ENCODE peak calls at places on chromosome 19, in six cellular contexts. N, O, M, H, D and B are unnamed samples.
A peak's percentile ranks its signal among the peaks of the same experiment; 100 is the strongest.

GRCh38 chr19:13091400-13092161 is 11.1 kb downstream of the LYL1 start:
- DNase-seq in N (peak; percentile 38), M (no peak), H (peak; percentile 70), O (no peak), D (peak; percentile 77), B (peak; percentile 87)

GRCh38 chr19:57648336-57649003 is 15.5 kb downstream of the ZNF211 start:
- DNase-seq in D (no peak), O (no peak), N (peak; percentile 36), M (no peak), H (no peak), B (no peak)

GRCh38 chr19:39498262-39499081 is at the start of gene DLL3:
- DNase-seq in H (no peak), M (no peak), D (peak; percentile 27), N (no peak), O (no peak), B (no peak)

GRCh38 chr19:55467236-55468053 is 2.9 kb upstream of the C19orf85 start:
- DNase-seq in D (peak; percentile 45), H (peak; percentile 87), O (peak; percentile 49), N (no peak), M (peak; percentile 47), B (peak; percentile 61)

GRCh38 chr19:1849132-1849474 is 820 bp upstream of the REXO1 start:
- DNase-seq in M (no peak), O (no peak), D (no peak), H (no peak), N (no peak), B (no peak)

GRCh38 chr19:7069904-7070226 is 362 bp downstream of the ZNF557 start:
- DNase-seq in N (no peak), D (peak; percentile 41), H (peak; percentile 20), M (no peak), O (no peak), B (no peak)

GRCh38 chr19:49766938-49767315 is at the start of gene AP2A1:
- DNase-seq in H (no peak), N (no peak), D (no peak), M (no peak), O (no peak), B (no peak)

GRCh38 chr19:49854861-49855263 is 3.9 kb downstream of the PTOV1 start:
- DNase-seq in N (no peak), M (no peak), H (no peak), D (no peak), O (no peak), B (no peak)

GRCh38 chr19:17753976-17754375 is 2.7 kb downstream of the FCHO1 start:
- DNase-seq in H (no peak), N (no peak), M (no peak), O (no peak), D (no peak), B (peak; percentile 82)

GRCh38 chr19:15551183-15552004 is 43.1 kb downstream of the CYP4F22 start:
- DNase-seq in N (no peak), D (peak; percentile 9), M (peak; percentile 53), H (peak; percentile 30), O (peak; percentile 61), B (no peak)

GRCh38 chr19:3849092-3849491 is 19.7 kb downstream of the ZFR2 start:
- DNase-seq in M (peak; percentile 12), O (no peak), H (peak; percentile 61), D (peak; percentile 39), N (no peak), B (no peak)

GRCh38 chr19:41886761-41887710 is 4.1 kb downstream of the ARHGEF1 start:
- DNase-seq in H (no peak), N (no peak), O (peak; percentile 51), D (no peak), M (peak; percentile 46), B (no peak)

GRCh38 chr19:40466219-40467006 is at the start of gene SPTBN4:
- DNase-seq in O (no peak), N (no peak), H (no peak), D (peak; percentile 4), M (peak; percentile 35), B (peak; percentile 51)

GRCh38 chr19:10010247-10010691 is at the start of gene COL5A3:
- DNase-seq in H (peak; percentile 97), M (no peak), D (no peak), N (no peak), O (no peak), B (no peak)

GRCh38 chr19:16608290-16608704 is 19.7 kb downstream of the MED26 start:
- DNase-seq in D (peak; percentile 62), H (peak; percentile 58), M (no peak), N (no peak), O (no peak), B (no peak)

GRCh38 chr19:35451278-35452096 is 3.4 kb downstream of the FFAR2 start:
- DNase-seq in H (no peak), D (no peak), O (no peak), N (no peak), M (no peak), B (no peak)

GRCh38 chr19:55340784-55341147 is 1.1 kb downstream of the KMT5C start:
- DNase-seq in D (peak; percentile 19), N (no peak), M (no peak), O (no peak), H (no peak), B (no peak)

GRCh38 chr19:3366761-3367571 is 583 bp downstream of the NFIC start:
- DNase-seq in M (no peak), H (peak; percentile 43), D (no peak), O (no peak), N (peak; percentile 60), B (peak; percentile 48)

GRCh38 chr19:18415177-18415867 is 3.9 kb upstream of the SSBP4 start:
- DNase-seq in O (no peak), M (no peak), H (peak; percentile 59), N (no peak), D (peak; percentile 75), B (peak; percentile 28)

GRCh38 chr19:37333457-37333856 is 37.4 kb upstream of the ZNF527 start:
- DNase-seq in N (no peak), D (peak; percentile 73), M (no peak), H (no peak), O (no peak), B (no peak)

GRCh38 chr19:15304140-15304705 is 28.1 kb downstream of the BRD4 start:
- DNase-seq in O (no peak), N (peak; percentile 81), H (no peak), M (no peak), D (no peak), B (no peak)

GRCh38 chr19:40191836-40192646 is 815 bp downstream of the MAP3K10 start:
- DNase-seq in M (no peak), H (peak; percentile 53), N (no peak), D (peak; percentile 28), O (no peak), B (no peak)

GRCh38 chr19:9641810-9642209 is 20.8 kb upstream of the ZNF561 start:
- DNase-seq in D (no peak), N (no peak), M (no peak), O (no peak), H (no peak), B (no peak)

GRCh38 chr19:44608391-44608821 is 5.0 kb upstream of the IGSF23 start:
- DNase-seq in D (peak; percentile 75), N (no peak), O (no peak), M (no peak), H (no peak), B (no peak)

GRCh38 chr19:29873801-29874575 is 62.2 kb downstream of the CCNE1 start:
- DNase-seq in M (no peak), H (no peak), D (no peak), O (no peak), N (no peak), B (no peak)

GRCh38 chr19:12331211-12331941 is 2.1 kb downstream of the ZNF563 start:
- DNase-seq in H (no peak), O (peak; percentile 27), M (no peak), N (no peak), D (no peak), B (no peak)

GRCh38 chr19:47623151-47623920 is 14.4 kb downstream of the BICRA start:
- DNase-seq in D (no peak), N (no peak), H (no peak), M (no peak), O (no peak), B (no peak)

GRCh38 chr19:17337675-17338439 is 504 bp downstream of the GTPBP3 start:
- DNase-seq in H (no peak), D (no peak), M (no peak), N (no peak), O (no peak), B (no peak)

GRCh38 chr19:33063356-33064116 is 1.2 kb downstream of the RHPN2 start:
- DNase-seq in O (no peak), D (no peak), N (peak; percentile 34), M (no peak), H (peak; percentile 39), B (peak; percentile 30)

GRCh38 chr19:3359850-3360493 is 6.4 kb upstream of the NFIC start:
- DNase-seq in D (peak; percentile 41), M (no peak), H (peak; percentile 70), N (no peak), O (peak; percentile 19), B (peak; percentile 34)

GRCh38 chr19:682678-683320 is 6.6 kb downstream of the FSTL3 start:
- DNase-seq in H (no peak), O (no peak), N (no peak), D (no peak), M (no peak), B (no peak)

GRCh38 chr19:10784257-10784656 is 51.8 kb downstream of the TMED1 start:
- DNase-seq in M (no peak), O (no peak), D (no peak), N (no peak), H (no peak), B (peak; percentile 6)

GRCh38 chr19:2654585-2654861 is 48.0 kb downstream of the GNG7 start:
- DNase-seq in H (no peak), M (no peak), N (no peak), D (no peak), O (no peak), B (no peak)

GRCh38 chr19:15199652-15200574 is 882 bp downstream of the NOTCH3 start:
- DNase-seq in M (no peak), H (peak; percentile 77), O (no peak), D (no peak), N (no peak), B (no peak)

GRCh38 chr19:1062387-1063029 is 4.5 kb upstream of the ARHGAP45 start:
- DNase-seq in D (no peak), O (no peak), M (no peak), H (no peak), N (no peak), B (no peak)

GRCh38 chr19:52086481-52086880 is 9.1 kb downstream of the ZNF841 start:
- DNase-seq in H (no peak), D (no peak), O (no peak), M (no peak), N (no peak), B (no peak)

GRCh38 chr19:5302396-5302795 is 38.2 kb downstream of the PTPRS start:
- DNase-seq in M (no peak), H (no peak), O (no peak), D (no peak), N (no peak), B (no peak)